ENCODE peak calls at places on chromosomes 13 and 19, in four cellular contexts. E is K562, Q is GM12878, N is HepG2. T is an unnamed sample.

GRCh38 chr13:114043421-114044053 is 69.7 kb upstream of the C13orf46 start:
- DNase-seq in E (no peak), Q (no peak), N (peak), T (peak)

GRCh38 chr19:58563034-58563573 is 4.7 kb upstream of the UBE2M start:
- DNase-seq in E (no peak), Q (no peak), N (no peak), T (peak)

GRCh38 chr19:19229701-19230100 is 17.9 kb downstream of the NCAN start:
- DNase-seq in E (no peak), Q (no peak), N (no peak), T (no peak)

GRCh38 chr13:48334534-48335127 is 31.1 kb downstream of the RB1 start:
- DNase-seq in E (peak), Q (peak), N (peak), T (peak)

GRCh38 chr19:37114001-37114400 is 35.8 kb downstream of the ZNF420 start:
- DNase-seq in E (peak), Q (no peak), N (no peak), T (no peak)

GRCh38 chr19:50725932-50726230 is 2.7 kb downstream of the CLEC11A start:
- DNase-seq in E (no peak), Q (no peak), N (no peak), T (no peak)

GRCh38 chr13:91346848-91347211 is 657 bp upstream of the MIR17HG start:
- DNase-seq in E (peak), Q (peak), N (no peak), T (peak)

GRCh38 chr19:38046254-38047047 is 139.4 kb downstream of the SIPA1L3 start:
- DNase-seq in E (no peak), Q (peak), N (no peak), T (no peak)

GRCh38 chr13:112072531-112073244 is 5.7 kb downstream of the SOX1 start:
- DNase-seq in E (no peak), Q (no peak), N (no peak), T (no peak)

GRCh38 chr19:18464646-18465045 is 26.7 kb upstream of the ISYNA1 start:
- DNase-seq in E (no peak), Q (no peak), N (peak), T (no peak)

GRCh38 chr19:52270266-52270885 is 989 bp downstream of the ZNF766 start:
- DNase-seq in E (no peak), Q (no peak), N (no peak), T (peak)

GRCh38 chr19:7679017-7679720 is 1.5 kb upstream of the TRAPPC5 start:
- DNase-seq in E (peak), Q (no peak), N (peak), T (peak)

GRCh38 chr19:44552324-44552723 is 22.8 kb upstream of the CEACAM20 start:
- DNase-seq in E (peak), Q (no peak), N (peak), T (peak)

GRCh38 chr19:45322744-45323281 is at the start of gene CKM:
- DNase-seq in E (no peak), Q (no peak), N (no peak), T (no peak)

GRCh38 chr19:1944088-1944915 is 3.3 kb downstream of the CSNK1G2 start:
- DNase-seq in E (no peak), Q (no peak), N (no peak), T (no peak)

GRCh38 chr19:35278578-35279284 is 3.6 kb upstream of the HAMP start:
- DNase-seq in E (no peak), Q (no peak), N (no peak), T (no peak)

GRCh38 chr19:6947745-6948144 is 60.4 kb downstream of the ADGRE1 start:
- DNase-seq in E (no peak), Q (peak), N (peak), T (no peak)

GRCh38 chr13:48866204-48866603 is 109.5 kb upstream of the FNDC3A start:
- DNase-seq in E (peak), Q (no peak), N (no peak), T (peak)

GRCh38 chr19:18274776-18275356 is 614 bp upstream of the IQCN start:
- DNase-seq in E (peak), Q (no peak), N (peak), T (no peak)

GRCh38 chr19:47644743-47645499 is 36.0 kb downstream of the BICRA start:
- DNase-seq in E (peak), Q (no peak), N (no peak), T (no peak)

GRCh38 chr19:10007811-10008211 is 2.5 kb downstream of the COL5A3 start:
- DNase-seq in E (no peak), Q (no peak), N (no peak), T (peak)

GRCh38 chr13:24036115-24036514 is 124.4 kb upstream of the SPATA13 start:
- DNase-seq in E (no peak), Q (no peak), N (no peak), T (peak)

GRCh38 chr13:108961542-108962125 is 332.2 kb downstream of the MYO16 start:
- DNase-seq in E (peak), Q (peak), N (peak), T (peak)
- TF ChIP-seq SIN3A in E (no peak), Q (no peak), N (no peak), T (no peak)

DNA sequence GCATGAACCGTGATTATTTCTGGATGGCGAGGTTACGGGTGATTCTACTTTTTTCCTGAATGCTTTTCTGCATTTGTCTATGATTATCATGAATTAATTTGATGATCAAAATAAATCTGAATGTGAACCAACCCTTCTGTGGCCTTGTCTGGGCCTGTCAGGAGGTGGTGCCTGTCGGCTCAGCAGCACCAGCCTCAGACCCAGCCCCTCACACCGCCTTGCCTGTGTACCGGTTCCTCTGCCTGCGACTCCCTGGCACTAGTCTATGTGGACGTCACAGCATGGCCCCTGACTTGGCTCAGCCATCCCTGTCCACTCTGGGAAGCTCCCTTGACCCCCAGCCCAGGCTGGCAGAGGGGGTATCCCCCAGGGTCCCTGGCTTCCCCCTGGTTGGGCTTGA is 15.5 kb upstream of the RABAC1 start:
- DNase-seq in E (no peak), Q (no peak), N (no peak), T (no peak)
- TF ChIP-seq SMC3 in E (no peak), Q (no peak), N (no peak), T (no peak)

GRCh38 chr13:83065136-83065535 is 817.1 kb downstream of the SLITRK1 start:
- DNase-seq in E (no peak), Q (no peak), N (no peak), T (no peak)
- TF ChIP-seq SIN3A in E (no peak), Q (no peak), N (no peak), T (no peak)

GRCh38 chr19:29384676-29385075 is 141.1 kb upstream of the VSTM2B start:
- DNase-seq in E (no peak), Q (no peak), N (no peak), T (no peak)

GRCh38 chr19:29380581-29380980 is 145.2 kb upstream of the VSTM2B start:
- DNase-seq in E (no peak), Q (no peak), N (no peak), T (no peak)

GRCh38 chr19:29385191-29385795 is 140.5 kb upstream of the VSTM2B start:
- DNase-seq in E (no peak), Q (no peak), N (no peak), T (no peak)

GRCh38 chr19:29381353-29382203 is 144.2 kb upstream of the VSTM2B start:
- DNase-seq in E (no peak), Q (no peak), N (no peak), T (no peak)

DNA sequence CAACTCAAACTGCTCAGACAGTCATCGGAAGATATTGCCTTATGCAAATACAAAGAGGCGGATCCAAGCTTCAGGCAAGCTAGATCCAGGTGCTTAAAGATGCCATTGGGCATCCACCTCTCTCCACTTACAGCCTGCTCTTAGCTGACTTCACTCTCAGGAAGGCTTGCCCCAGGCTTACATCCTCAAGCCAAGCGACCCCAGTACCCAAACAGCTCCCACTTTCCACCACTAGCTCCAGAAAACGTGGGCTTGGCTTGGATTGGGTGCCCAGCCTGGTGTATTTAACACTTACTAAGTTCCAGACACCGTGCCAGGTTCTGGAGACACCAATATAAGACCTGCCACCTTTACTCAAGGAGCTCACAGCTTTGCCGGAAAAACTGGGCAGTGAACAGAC is 142.1 kb upstream of the VSTM2B start:
- DNase-seq in E (no peak), Q (no peak), N (no peak), T (no peak)
- TF ChIP-seq SMC3 in E (no peak), Q (no peak), N (no peak), T (no peak)

DNA sequence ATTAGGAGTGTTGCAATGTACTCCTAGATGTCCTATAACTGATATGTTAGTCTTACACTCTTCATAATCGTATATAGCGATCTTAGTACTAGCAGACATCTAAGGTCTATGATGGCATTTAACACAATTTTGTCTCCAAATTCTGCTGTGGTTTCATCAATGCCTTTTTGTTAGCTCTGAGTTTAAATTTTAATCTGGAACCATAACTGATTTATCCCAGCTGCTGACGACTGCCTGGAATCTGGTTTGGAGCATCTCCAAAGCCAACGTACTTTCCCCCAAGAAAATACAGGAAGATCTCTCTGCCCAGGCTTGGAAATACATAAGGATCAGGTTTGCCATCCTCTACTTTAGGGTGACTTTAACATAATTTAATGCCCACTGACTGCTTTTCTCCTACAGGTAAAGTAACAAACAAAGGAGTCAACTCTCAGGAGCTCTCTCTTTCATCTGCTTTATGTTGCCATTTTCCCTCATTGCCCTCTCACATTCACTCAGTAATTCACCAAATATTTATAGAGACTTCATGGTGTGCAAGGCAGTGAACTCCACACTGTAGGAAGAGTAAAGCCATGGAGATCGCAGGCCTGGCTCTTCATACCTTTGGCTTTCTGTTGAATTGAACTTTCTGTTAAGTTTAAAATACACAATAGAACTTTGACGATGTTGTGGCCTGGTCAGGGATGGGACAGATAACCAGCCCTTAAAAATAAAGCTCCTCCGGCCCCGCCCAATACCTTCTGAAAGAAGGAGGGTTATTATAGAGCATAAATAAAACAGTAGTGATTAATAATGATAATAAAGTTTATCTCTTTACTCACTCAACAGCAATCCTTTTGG is 23.3 kb upstream of the SPART start:
- DNase-seq in E (no peak), Q (no peak), N (no peak), T (no peak)
- TF ChIP-seq SIN3A in E (no peak), Q (no peak), N (no peak), T (no peak)

GRCh38 chr19:17259118-17259780 is 5.3 kb downstream of the USHBP1 start:
- DNase-seq in E (no peak), Q (no peak), N (no peak), T (no peak)
- TF ChIP-seq SMC3 in E (no peak), Q (no peak), N (no peak), T (no peak)

GRCh38 chr19:13782537-13782936 is 8.3 kb downstream of the C19orf53 start:
- DNase-seq in E (no peak), Q (no peak), N (no peak), T (no peak)
- TF ChIP-seq SIN3A in E (no peak), Q (no peak), N (no peak), T (no peak)

GRCh38 chr13:22505489-22505888 is 675.3 kb upstream of the SGCG start:
- DNase-seq in E (no peak), Q (no peak), N (no peak), T (no peak)
- TF ChIP-seq SMC3 in E (no peak), Q (no peak), N (no peak), T (no peak)

GRCh38 chr13:106696140-106696539 is 128.2 kb upstream of the ARGLU1 start:
- DNase-seq in E (no peak), Q (no peak), N (no peak), T (no peak)
- TF ChIP-seq SIN3A in E (no peak), Q (no peak), N (no peak), T (no peak)

GRCh38 chr13:108322206-108322824 is 52.8 kb downstream of the TNFSF13B start:
- DNase-seq in E (peak), Q (peak), N (peak), T (peak)
- TF ChIP-seq SMC3 in E (peak), Q (peak), N (peak), T (peak)

T was measured in SK-N-SH.